ENCODE peak calls at places on chromosomes 2 and 18, in seven cellular contexts. U, K, F, C, B, X and R are unnamed samples.

GRCh38 chr18:49371786-49372185 is 88.7 kb downstream of the DYM start:
- DNase-seq in C (no peak), F (no peak), U (no peak), X (no peak), B (no peak), K (no peak), R (no peak)

GRCh38 chr2:74188018-74188601 is 9.4 kb upstream of the MOB1A start:
- DNase-seq in K (no peak), X (no peak), C (no peak), F (no peak), U (no peak), B (no peak), R (no peak)

GRCh38 chr18:21703241-21703820 is 1.2 kb downstream of the ABHD3 start:
- DNase-seq in U (no peak), X (no peak), C (peak; percentile 13), F (no peak), K (peak; percentile 8), B (no peak), R (peak; percentile 56)

GRCh38 chr2:156476021-156476420 is 39.8 kb downstream of the GPD2 start:
- DNase-seq in K (no peak), B (no peak), C (no peak), U (no peak), F (no peak), X (no peak), R (no peak)

GRCh38 chr18:65018184-65018583 is 732.6 kb upstream of the CDH7 start:
- DNase-seq in C (no peak), F (no peak), U (no peak), B (no peak), K (no peak), X (no peak), R (no peak)

GRCh38 chr2:29382486-29382885 is 267.3 kb downstream of the CLIP4 start:
- DNase-seq in F (no peak), B (no peak), C (no peak), K (no peak), X (no peak), U (no peak), R (no peak)

GRCh38 chr18:55047546-55047945 is 88.3 kb upstream of the CCDC68 start:
- DNase-seq in B (no peak), F (no peak), X (no peak), K (no peak), C (no peak), U (no peak), R (no peak)

GRCh38 chr18:61765097-61765496 is 127.7 kb downstream of the RNF152 start:
- DNase-seq in F (no peak), K (no peak), U (no peak), C (no peak), X (no peak), B (no peak), R (no peak)

GRCh38 chr18:50284226-50284885 is 3.0 kb upstream of the MBD1 start:
- DNase-seq in C (no peak), K (no peak), F (no peak), B (no peak), U (no peak), X (no peak), R (no peak)

GRCh38 chr18:12657048-12657848 is 659 bp downstream of the SPIRE1 start:
- DNase-seq in C (peak; percentile 35), B (peak; percentile 54), K (peak; percentile 10), U (no peak), F (peak; percentile 42), X (peak; percentile 59), R (no peak)

GRCh38 chr2:110854355-110855081 is 122.1 kb downstream of the ACOXL start:
- DNase-seq in X (peak; percentile 31), B (peak; percentile 60), U (no peak), C (no peak), K (peak; percentile 16), F (no peak), R (no peak)

GRCh38 chr2:95346738-95347671 is 49.9 kb downstream of the KCNIP3 start:
- DNase-seq in K (peak; percentile 20), C (no peak), F (peak; percentile 20), B (peak; percentile 71), X (no peak), U (no peak), R (no peak)

GRCh38 chr2:67694464-67694863 is 297.3 kb downstream of the ETAA1 start:
- DNase-seq in K (no peak), U (no peak), X (no peak), B (peak; percentile 50), F (peak; percentile 25), C (no peak), R (no peak)

GRCh38 chr18:73942081-73942625 is 205.5 kb downstream of the FBXO15 start:
- DNase-seq in X (no peak), U (no peak), C (no peak), K (no peak), B (no peak), F (no peak), R (no peak)

GRCh38 chr2:196944570-196944969 is 18.1 kb upstream of the PGAP1 start:
- DNase-seq in C (no peak), K (no peak), U (no peak), B (no peak), F (no peak), X (no peak), R (no peak)

GRCh38 chr2:225112362-225113111 is 70.3 kb upstream of the DOCK10 start:
- DNase-seq in X (peak; percentile 6), F (peak; percentile 25), K (no peak), C (no peak), U (no peak), B (no peak), R (no peak)

GRCh38 chr18:66317243-66318090 is 286.4 kb downstream of the CDH19 start:
- DNase-seq in F (no peak), U (no peak), X (no peak), K (no peak), C (no peak), B (no peak), R (no peak)

GRCh38 chr2:38515155-38516074 is 87.3 kb downstream of the HNRNPLL start:
- DNase-seq in K (no peak), F (peak; percentile 69), B (no peak), U (peak; percentile 56), X (peak; percentile 87), C (peak; percentile 48), R (no peak)

GRCh38 chr2:210496512-210496911 is 20.0 kb upstream of the LANCL1 start:
- DNase-seq in U (no peak), C (no peak), F (no peak), K (no peak), X (peak; percentile 12), B (no peak), R (no peak)

GRCh38 chr2:157866202-157866601 is 9.9 kb downstream of the ACVR1 start:
- DNase-seq in U (no peak), K (no peak), X (no peak), F (no peak), C (no peak), B (no peak), R (no peak)

GRCh38 chr2:139917723-139918384 is 1137.7 kb upstream of the NXPH2 start:
- DNase-seq in B (no peak), C (no peak), X (no peak), U (no peak), K (no peak), F (no peak), R (no peak)

GRCh38 chr2:26848336-26849055 is 564 bp downstream of the DPYSL5 start:
- DNase-seq in B (peak; percentile 79), K (no peak), F (no peak), X (peak; percentile 49), U (no peak), C (no peak), R (no peak)

GRCh38 chr2:3242747-3243369 is 134.8 kb downstream of the EIPR1 start:
- DNase-seq in U (peak; percentile 9), K (no peak), F (no peak), X (peak; percentile 76), B (no peak), C (no peak), R (peak; percentile 60)
- H3K4me3 ChIP-seq in U (no peak overlapping the region), K (no peak overlapping the region), F (no peak overlapping the region), X (no peak overlapping the region), B (no peak overlapping the region), C (no peak overlapping the region), R (no peak overlapping the region)

GRCh38 chr2:237060518-237061312 is 25.0 kb upstream of the COPS8 start:
- DNase-seq in B (peak; percentile 66), U (peak; percentile 68), X (peak; percentile 57), K (peak; percentile 49), F (peak; percentile 44), C (peak; percentile 60), R (peak; percentile 67)
- TF ChIP-seq POLR2A in B (no peak), U (no peak), X (no peak), K (no peak), F (no peak), C (no peak), R (no peak)

GRCh38 chr2:181376442-181376841 is 80.7 kb upstream of the ITGA4 start:
- DNase-seq in F (no peak), X (no peak), B (no peak), U (no peak), C (no peak), K (no peak), R (no peak)
- H3K4me3 ChIP-seq in F (no peak overlapping the region), X (no peak overlapping the region), B (no peak overlapping the region), U (no peak overlapping the region), C (no peak overlapping the region), K (no peak overlapping the region), R (no peak overlapping the region)

GRCh38 chr2:84881581-84882414 is 914 bp upstream of the TRABD2A start:
- DNase-seq in F (peak; percentile 89), U (peak; percentile 84), X (peak; percentile 87), B (peak; percentile 92), K (peak; percentile 88), C (peak; percentile 78), R (peak; percentile 90)
- TF ChIP-seq POLR2A in F (no peak), U (no peak), X (no peak), B (no peak), K (no peak), C (no peak), R (no peak)

GRCh38 chr18:26628017-26628416 is 79.7 kb upstream of the KCTD1 start:
- DNase-seq in C (no peak), F (no peak), B (no peak), U (no peak), K (no peak), X (no peak), R (no peak)
- H3K4me3 ChIP-seq in C (no peak overlapping the region), F (no peak overlapping the region), B (no peak overlapping the region), U (no peak overlapping the region), K (no peak overlapping the region), X (no peak overlapping the region), R (no peak overlapping the region)

GRCh38 chr2:33210626-33211025 is 263.9 kb downstream of the LTBP1 start:
- DNase-seq in X (no peak), B (no peak), K (peak; percentile 49), C (no peak), U (no peak), F (no peak), R (no peak)
- TF ChIP-seq POLR2A in X (no peak), B (no peak), K (no peak), C (no peak), U (no peak), F (no peak), R (no peak)